ENCODE peak calls at places on chromosomes 6 and 20, in five cellular contexts. W, T, P, K and R are unnamed samples.
A peak's percentile ranks its signal among the peaks of the same experiment; 100 is the strongest.

GRCh38 chr6:46356543-46356942 is 134.7 kb downstream of the RCAN2 start:
- DNase-seq in W (no peak), T (no peak), P (no peak), K (no peak), R (no peak)

GRCh38 chr6:166988674-166989201 is 10.5 kb upstream of the CEP43 start:
- DNase-seq in W (no peak), T (no peak), P (no peak), K (no peak), R (no peak)

GRCh38 chr20:40433341-40433861 is 255.6 kb downstream of the MAFB start:
- DNase-seq in W (no peak), T (no peak), P (no peak), K (no peak), R (no peak)

GRCh38 chr6:50602191-50602810 is 111.0 kb upstream of the TFAP2D start:
- DNase-seq in W (no peak), T (no peak), P (peak; percentile 48), K (no peak), R (no peak)

GRCh38 chr6:149129401-149130077 is 188.0 kb upstream of the TAB2 start:
- DNase-seq in W (no peak), T (no peak), P (peak; percentile 91), K (no peak), R (no peak)

GRCh38 chr6:108164537-108164814 is 1.3 kb upstream of the NR2E1 start:
- DNase-seq in W (no peak), T (no peak), P (no peak), K (no peak), R (no peak)

GRCh38 chr6:44061375-44062104 is 65.7 kb downstream of the MRPL14 start:
- DNase-seq in W (no peak), T (no peak), P (peak; percentile 67), K (no peak), R (no peak)

GRCh38 chr6:816510-817084 is 123.7 kb upstream of the EXOC2 start:
- DNase-seq in W (no peak), T (no peak), P (no peak), K (no peak), R (no peak)

GRCh38 chr20:5070570-5070969 is 49.2 kb downstream of the PCNA start:
- DNase-seq in W (no peak), T (no peak), P (no peak), K (no peak), R (no peak)

GRCh38 chr6:125789576-125790402 is 971 bp upstream of the NCOA7 start:
- DNase-seq in W (peak; percentile 77), T (peak; percentile 28), P (peak; percentile 20), K (peak; percentile 74), R (no peak)

GRCh38 chr6:30626484-30627366 is at the start of gene ATAT1:
- DNase-seq in W (peak; percentile 95), T (peak; percentile 77), P (peak; percentile 85), K (peak; percentile 97), R (peak; percentile 71)

GRCh38 chr20:10672579-10673127 is 1.1 kb downstream of the JAG1 start:
- DNase-seq in W (peak; percentile 85), T (no peak), P (no peak), K (peak; percentile 92), R (peak; percentile 23)

GRCh38 chr6:77341058-77341986 is 122.0 kb downstream of the HTR1B start:
- DNase-seq in W (no peak), T (no peak), P (peak; percentile 11), K (no peak), R (no peak)

GRCh38 chr6:113585246-113585645 is 271.9 kb upstream of the MARCKS start:
- DNase-seq in W (no peak), T (no peak), P (no peak), K (no peak), R (no peak)

GRCh38 chr20:62688083-62688482 is 20.6 kb upstream of the NTSR1 start:
- DNase-seq in W (no peak), T (no peak), P (no peak), K (no peak), R (no peak)

GRCh38 chr6:24078200-24078599 is 47.8 kb upstream of the NRSN1 start:
- DNase-seq in W (no peak), T (no peak), P (no peak), K (no peak), R (no peak)

GRCh38 chr6:159037746-159038290 is 7.0 kb downstream of the TAGAP start:
- DNase-seq in W (no peak), T (no peak), P (peak; percentile 61), K (no peak), R (no peak)
- TF ChIP-seq CTCF in W (no peak), T (no peak), P (no peak), K (no peak), R (no peak)

GRCh38 chr6:165890404-165890735 is 227.3 kb upstream of the PDE10A start:
- DNase-seq in W (peak; percentile 57), T (no peak), P (no peak), K (no peak), R (no peak)

GRCh38 chr6:165894228-165894825 is 231.3 kb upstream of the PDE10A start:
- DNase-seq in W (no peak), T (no peak), P (no peak), K (no peak), R (no peak)

GRCh38 chr6:165893431-165893830 is 230.4 kb upstream of the PDE10A start:
- DNase-seq in W (no peak), T (no peak), P (no peak), K (no peak), R (no peak)

GRCh38 chr6:165889636-165890403 is 226.8 kb upstream of the PDE10A start:
- DNase-seq in W (peak; percentile 87), T (no peak), P (no peak), K (no peak), R (no peak)

DNA sequence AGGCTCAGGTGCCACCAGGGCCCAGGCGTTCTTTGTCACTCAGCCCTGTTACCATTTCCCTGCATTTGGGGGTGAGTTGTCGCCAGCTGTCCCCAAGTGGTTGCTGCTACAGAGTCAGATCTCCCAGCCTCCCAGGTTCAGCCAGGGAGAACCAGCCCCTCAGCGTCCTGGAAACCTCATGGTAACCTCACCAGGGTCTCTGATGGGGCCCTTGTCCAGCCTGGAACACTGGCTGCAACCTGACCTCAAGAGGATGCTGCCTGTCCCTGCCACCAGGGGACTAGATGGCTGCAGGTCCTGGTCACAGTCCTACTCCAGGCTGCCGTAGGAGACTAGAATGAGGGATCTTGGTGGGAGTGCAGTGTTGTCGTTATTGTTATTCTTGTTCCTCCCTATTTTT is 228.3 kb upstream of the PDE10A start:
- DNase-seq in W (peak; percentile 68), T (no peak), P (no peak), K (no peak), R (no peak)
- TF ChIP-seq CTCF in W (peak; percentile 73), T (no peak), P (no peak), K (no peak), R (peak; percentile 15)

GRCh38 chr6:154448448-154449096 is 61.9 kb downstream of the CNKSR3 start:
- DNase-seq in W (no peak), T (no peak), P (peak; percentile 18), K (no peak), R (no peak)
- TF ChIP-seq CTCF in W (peak; percentile 63), T (no peak), P (peak; percentile 11), K (peak; percentile 16), R (peak; percentile 40)

DNA sequence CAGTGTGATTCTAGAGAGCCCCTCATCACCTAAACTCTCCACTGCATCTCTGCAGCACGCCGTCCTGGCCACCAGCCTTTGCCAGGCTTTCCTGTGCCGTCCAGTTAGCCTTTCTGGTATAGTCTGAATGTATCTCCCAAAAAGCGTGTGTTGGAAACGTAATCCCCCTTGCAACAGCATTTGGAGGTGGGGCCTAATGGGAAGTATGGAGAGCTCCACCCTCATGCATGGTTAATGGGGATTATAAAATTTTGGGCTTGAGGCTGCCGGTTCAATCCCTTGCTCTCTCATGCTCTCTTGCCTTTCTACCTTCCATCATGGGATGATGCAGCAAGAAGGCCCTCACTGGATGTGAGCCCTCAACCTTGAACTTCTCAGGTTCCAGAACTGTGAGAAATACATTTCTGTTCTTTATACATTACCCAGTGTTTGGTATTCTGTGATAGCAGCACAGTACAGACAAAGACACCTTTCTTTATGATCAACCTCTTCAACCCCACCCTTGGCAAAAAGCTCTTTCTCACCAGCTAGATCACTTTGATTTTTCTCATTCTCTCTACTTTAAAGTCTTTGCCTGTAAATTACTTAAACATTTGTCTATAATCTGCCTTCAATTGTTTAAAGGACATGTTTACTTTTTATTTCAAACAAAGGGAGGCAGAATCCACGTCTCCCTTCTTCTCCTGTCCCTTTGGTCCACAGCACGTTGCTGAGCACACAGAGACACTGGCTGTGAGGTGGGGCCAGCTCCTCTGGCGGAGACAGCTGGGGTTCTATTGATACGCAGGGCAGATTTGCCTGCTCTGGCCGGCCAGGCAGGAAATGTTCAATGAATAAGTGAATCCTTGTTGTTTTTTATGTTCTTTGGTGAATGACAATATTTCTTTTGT is 53.1 kb downstream of the NEDD9 start:
- DNase-seq in W (peak; percentile 64), T (no peak), P (no peak), K (no peak), R (no peak)
- TF ChIP-seq CTCF in W (no peak), T (no peak), P (no peak), K (no peak), R (no peak)

DNA sequence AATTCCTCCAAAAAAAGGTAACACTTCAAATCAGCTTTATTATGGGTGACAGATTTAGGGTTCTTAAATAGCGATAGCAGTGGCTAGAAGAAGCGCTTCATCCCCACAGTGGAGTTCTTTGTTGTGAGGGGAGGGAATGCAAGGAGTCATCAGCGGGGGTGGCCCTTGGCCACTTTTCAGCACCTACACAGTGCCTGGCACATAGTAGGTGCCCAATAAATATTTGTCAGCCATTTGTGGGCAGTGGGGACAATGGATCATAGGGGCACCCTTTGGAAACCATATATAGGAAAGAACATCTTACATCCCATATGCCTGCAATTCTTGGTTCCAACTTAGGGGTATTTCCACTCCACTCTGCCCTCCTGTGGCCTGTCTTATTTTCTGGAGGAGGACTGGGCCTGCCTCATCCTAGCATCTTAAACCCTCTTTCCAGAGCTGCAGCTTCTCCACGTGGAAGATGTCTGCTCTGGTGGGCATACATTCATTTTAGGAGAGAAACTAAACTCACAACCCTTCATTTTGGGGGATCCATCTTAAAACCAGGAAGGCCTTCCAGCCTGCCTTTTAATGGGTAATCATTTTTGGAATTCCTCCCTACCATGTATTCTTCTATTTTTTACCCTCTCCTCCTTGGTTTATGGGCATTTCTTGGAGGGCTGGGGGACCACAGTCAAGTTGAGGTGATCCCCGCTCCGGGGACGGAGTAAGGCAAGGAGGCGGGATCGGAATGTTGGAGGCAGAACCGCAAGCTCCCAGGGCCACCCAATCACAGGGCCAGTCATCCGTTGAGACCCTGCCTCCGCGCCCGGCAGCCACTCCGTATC is 2.6 kb upstream of the GPSM3 start:
- DNase-seq in W (peak; percentile 71), T (no peak), P (peak; percentile 63), K (no peak), R (no peak)
- TF ChIP-seq CTCF in W (peak; percentile 70), T (peak; percentile 44), P (peak; percentile 60), K (no peak), R (peak; percentile 46)

DNA sequence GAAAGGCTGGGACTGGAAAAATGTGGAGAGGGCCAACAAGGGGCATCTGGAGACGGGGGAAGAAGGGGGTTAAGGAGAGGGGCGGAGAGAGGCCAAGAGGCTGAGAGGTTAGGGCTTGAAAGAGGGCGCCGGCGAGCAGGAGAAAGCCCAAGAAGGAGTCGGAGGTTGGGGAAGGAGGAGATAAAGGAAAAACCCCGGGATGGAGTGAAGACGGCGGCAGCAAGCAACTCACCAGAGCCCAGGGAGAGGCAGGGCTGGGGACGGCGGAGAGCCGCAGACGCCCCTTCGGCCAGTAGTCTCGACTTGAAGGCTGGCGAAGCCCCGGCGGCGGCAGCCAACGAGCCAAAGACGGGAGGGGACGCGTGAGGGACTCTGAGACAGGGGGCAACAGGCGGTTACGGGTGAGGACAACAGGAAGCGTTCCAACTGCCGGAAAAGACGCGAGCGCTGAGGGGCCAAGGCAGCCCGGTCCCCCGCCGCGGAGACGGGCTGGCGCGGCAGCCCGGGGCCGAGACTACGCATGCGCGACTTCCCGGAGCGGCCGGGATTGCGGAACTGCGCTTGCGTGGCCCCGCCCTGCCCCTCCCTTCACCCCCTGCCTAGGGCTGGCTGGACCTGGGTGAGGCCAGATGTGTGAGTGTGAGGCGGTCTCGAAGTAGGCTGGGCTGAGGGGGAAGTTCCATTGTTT is at the start of gene STK38:
- DNase-seq in W (peak; percentile 98), T (peak; percentile 92), P (peak; percentile 89), K (peak; percentile 98), R (peak; percentile 93)
- TF ChIP-seq CTCF in W (no peak), T (no peak), P (no peak), K (no peak), R (peak; percentile 10)